ENCODE peak calls at places on chromosome 18, in five cellular contexts. T is BE2C, W is ovary, Z is stomach, G is tibial artery. J is an unnamed sample.

GRCh38 chr18:74116628-74117554 is 30.7 kb downstream of the FBXO15 start:
- DNase-seq in T (no peak), W (no peak), Z (no peak), G (no peak), J (peak; percentile 12)

GRCh38 chr18:79524181-79525078 is 128.7 kb downstream of the NFATC1 start:
- DNase-seq in T (no peak), W (peak; percentile 18), Z (no peak), G (peak; percentile 61), J (no peak)

GRCh38 chr18:57776767-57777166 is 26.3 kb downstream of the ATP8B1 start:
- DNase-seq in T (no peak), W (no peak), Z (no peak), G (no peak), J (no peak)

GRCh38 chr18:3848316-3848715 is 398.3 kb downstream of the TGIF1 start:
- DNase-seq in T (no peak), W (no peak), Z (no peak), G (no peak), J (no peak)

GRCh38 chr18:48036191-48036590 is 105.7 kb upstream of the SMAD2 start:
- DNase-seq in T (no peak), W (no peak), Z (peak; percentile 25), G (peak; percentile 68), J (no peak)

GRCh38 chr18:6626457-6626856 is 103.1 kb upstream of the ARHGAP28 start:
- DNase-seq in T (no peak), W (no peak), Z (no peak), G (no peak), J (no peak)

GRCh38 chr18:44744206-44745180 is 63.8 kb downstream of the SETBP1 start:
- DNase-seq in T (peak; percentile 79), W (peak; percentile 45), Z (no peak), G (peak; percentile 70), J (no peak)

GRCh38 chr18:56115072-56116038 is 523.0 kb downstream of the TXNL1 start:
- DNase-seq in T (no peak), W (no peak), Z (no peak), G (no peak), J (no peak)

GRCh38 chr18:43661570-43661969 is 384.3 kb upstream of the SYT4 start:
- DNase-seq in T (peak; percentile 9), W (no peak), Z (no peak), G (no peak), J (no peak)

GRCh38 chr18:9517869-9518268 is 42.6 kb downstream of the RALBP1 start:
- DNase-seq in T (no peak), W (no peak), Z (no peak), G (no peak), J (no peak)

GRCh38 chr18:22455425-22456150 is 37.9 kb upstream of the CTAGE1 start:
- DNase-seq in T (no peak), W (no peak), Z (no peak), G (no peak), J (no peak)

DNA sequence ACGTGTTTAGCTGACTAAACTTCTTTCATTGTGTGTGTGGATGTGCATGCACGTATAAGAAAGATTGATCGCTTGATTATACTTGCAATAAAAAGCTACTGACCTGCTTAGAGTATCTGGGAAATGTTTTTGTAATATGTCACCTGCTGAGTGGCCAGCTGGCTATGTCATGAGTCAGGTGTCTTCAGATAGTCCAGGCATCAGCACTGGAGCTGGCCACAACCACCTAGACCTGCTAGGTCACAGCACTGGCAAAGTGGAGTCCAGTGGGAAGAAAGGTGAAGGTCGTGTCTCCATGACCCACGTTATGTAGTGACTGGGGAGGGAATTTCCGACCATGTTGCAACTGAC is 147.0 kb downstream of the ESCO1 start:
- DNase-seq in T (no peak), W (no peak), Z (no peak), G (no peak), J (no peak)
- H3K36me3 ChIP-seq in T (no peaks in the 10 kb centered on the region), W (no peaks in the 10 kb centered on the region), Z (no peaks in the 10 kb centered on the region), G (no peaks in the 10 kb centered on the region), J (no peaks in the 10 kb centered on the region)

GRCh38 chr18:28039078-28039477 is 137.9 kb downstream of the CDH2 start:
- DNase-seq in T (no peak), W (no peak), Z (no peak), G (no peak), J (no peak)
- H3K4me1 ChIP-seq in T (no peaks in the 10 kb centered on the region), W (no peaks in the 10 kb centered on the region), Z (no peaks in the 10 kb centered on the region), G (no peaks in the 10 kb centered on the region), J (no peaks in the 10 kb centered on the region)

DNA sequence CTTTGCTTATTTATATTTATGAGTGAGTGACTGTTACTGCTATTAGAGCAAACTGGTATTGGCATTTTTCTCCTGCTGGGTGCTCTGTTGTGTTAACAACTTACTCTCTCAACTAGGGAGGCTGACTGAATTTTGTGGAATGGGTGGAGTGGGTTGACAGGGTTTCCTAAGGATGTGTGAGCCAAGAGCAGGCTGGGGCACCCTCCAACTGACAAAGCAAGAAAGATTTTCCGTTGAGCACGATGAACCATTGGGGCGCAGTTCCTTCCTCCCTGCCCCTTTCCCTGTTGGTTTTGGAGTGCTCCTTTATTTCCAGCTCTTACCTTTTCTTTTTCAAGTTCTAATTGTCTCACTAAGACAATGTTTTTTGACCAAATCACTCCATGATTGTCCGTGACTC is 20.3 kb downstream of the SEH1L start:
- DNase-seq in T (no peak), W (no peak), Z (no peak), G (no peak), J (no peak)
- H3K36me3 ChIP-seq in T (peaks cover 6% of the 10 kb centered on the region), W (no peaks in the 10 kb centered on the region), Z (peaks cover 75% of the 10 kb centered on the region), G (peaks cover 10% of the 10 kb centered on the region), J (no peaks in the 10 kb centered on the region)

GRCh38 chr18:76979111-76979751 is 153.4 kb downstream of the MBP start:
- DNase-seq in T (no peak), W (no peak), Z (no peak), G (no peak), J (no peak)

GRCh38 chr18:76981388-76981968 is 151.1 kb downstream of the MBP start:
- DNase-seq in T (no peak), W (no peak), Z (peak; percentile 61), G (no peak), J (peak; percentile 56)

GRCh38 chr18:76979906-76980305 is 152.7 kb downstream of the MBP start:
- DNase-seq in T (no peak), W (no peak), Z (no peak), G (no peak), J (no peak)

GRCh38 chr18:76982038-76982437 is 150.5 kb downstream of the MBP start:
- DNase-seq in T (no peak), W (no peak), Z (no peak), G (no peak), J (no peak)

GRCh38 chr18:76980663-76981387 is 151.8 kb downstream of the MBP start:
- DNase-seq in T (peak; percentile 35), W (no peak), Z (no peak), G (no peak), J (no peak)
- H3K4me1 ChIP-seq in T (no peaks in the 10 kb centered on the region), W (peaks cover 3% of the 10 kb centered on the region), Z (peaks cover 46% of the 10 kb centered on the region), G (no peaks in the 10 kb centered on the region), J (peaks cover 12% of the 10 kb centered on the region)

GRCh38 chr18:12366794-12367193 is 10.2 kb downstream of the AFG3L2 start:
- DNase-seq in T (no peak), W (no peak), Z (no peak), G (no peak), J (no peak)

GRCh38 chr18:12361770-12362378 is 15.2 kb downstream of the AFG3L2 start:
- DNase-seq in T (peak; percentile 68), W (peak; percentile 40), Z (no peak), G (no peak), J (no peak)

GRCh38 chr18:12362473-12363174 is 14.4 kb downstream of the AFG3L2 start:
- DNase-seq in T (no peak), W (no peak), Z (no peak), G (no peak), J (no peak)

GRCh38 chr18:12369211-12369610 is 7.8 kb downstream of the AFG3L2 start:
- DNase-seq in T (no peak), W (no peak), Z (no peak), G (no peak), J (no peak)

DNA sequence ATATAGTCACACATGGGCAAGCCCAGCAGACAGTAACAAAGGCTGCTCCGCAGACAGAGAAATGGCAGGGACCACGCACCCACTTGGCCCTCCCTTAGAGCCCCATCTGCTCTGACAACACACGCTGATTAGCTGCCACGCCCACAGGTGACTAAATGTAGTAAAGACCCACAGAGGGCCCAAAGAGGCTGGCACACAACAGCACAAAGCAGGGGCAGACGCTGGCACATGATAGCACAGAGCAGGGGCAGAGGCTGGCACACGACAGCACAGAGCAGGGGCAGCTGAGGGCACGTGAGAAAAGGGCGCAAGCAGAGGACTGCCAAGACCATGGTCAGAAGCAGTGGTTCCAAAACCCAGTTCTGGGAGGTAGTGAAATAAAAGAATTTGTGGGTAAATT is 10.6 kb downstream of the AFG3L2 start:
- DNase-seq in T (no peak), W (no peak), Z (no peak), G (no peak), J (no peak)
- H3K36me3 ChIP-seq in T (peaks cover 13% of the 10 kb centered on the region), W (no peaks in the 10 kb centered on the region), Z (peaks cover 91% of the 10 kb centered on the region), G (peaks cover 65% of the 10 kb centered on the region), J (peaks cover 28% of the 10 kb centered on the region)

DNA sequence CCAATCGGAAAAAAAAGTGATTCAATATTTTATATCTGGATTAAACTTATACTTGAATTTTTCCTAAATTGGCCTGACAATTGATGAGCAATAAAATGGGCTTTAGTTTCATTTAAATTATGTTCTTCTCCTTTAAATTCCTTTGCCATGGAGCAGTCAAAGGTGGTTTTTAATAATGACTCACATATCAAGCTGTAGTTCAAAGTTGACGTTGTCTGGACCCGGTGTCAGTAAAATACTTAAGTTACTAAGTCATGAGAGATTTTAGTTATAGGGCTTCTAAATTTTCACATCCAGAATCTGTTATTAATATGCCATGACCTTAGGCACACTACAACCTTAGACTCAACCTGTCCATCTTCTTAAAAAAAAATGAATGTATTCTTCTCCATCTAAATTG is 62.5 kb downstream of the CDH2 start:
- DNase-seq in T (no peak), W (no peak), Z (no peak), G (no peak), J (no peak)
- H3K4me1 ChIP-seq in T (peaks cover 16% of the 10 kb centered on the region), W (peaks cover 5% of the 10 kb centered on the region), Z (no peaks in the 10 kb centered on the region), G (no peaks in the 10 kb centered on the region), J (no peaks in the 10 kb centered on the region)

DNA sequence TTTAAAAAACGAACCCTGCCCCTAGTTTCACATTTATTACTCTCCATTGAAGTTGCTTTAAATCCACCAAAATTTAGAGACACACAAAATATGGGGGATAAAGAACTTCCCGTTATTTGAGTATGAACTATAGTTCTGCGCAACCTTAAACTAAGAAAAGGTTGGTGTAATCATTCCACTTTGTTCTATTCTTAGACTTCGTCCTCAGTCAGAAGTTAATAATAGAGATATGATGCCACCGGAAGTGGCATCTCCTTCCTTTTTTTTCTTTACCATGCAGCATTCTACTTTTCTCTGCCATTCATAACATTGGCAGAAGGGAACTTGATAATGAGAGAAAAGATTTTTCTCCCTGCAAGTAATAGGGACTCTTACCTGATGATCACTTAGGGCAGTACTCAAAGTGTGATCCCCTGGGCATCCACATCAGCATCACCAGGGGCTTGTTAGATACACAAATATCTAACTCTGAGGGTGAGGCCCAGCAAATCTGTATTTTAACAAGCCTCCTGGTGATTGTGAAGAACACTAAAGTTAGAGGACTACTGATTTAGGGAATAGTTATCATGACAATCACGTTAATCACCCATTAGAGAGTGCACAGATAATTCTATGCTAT is 147.7 kb upstream of the DTNA start:
- DNase-seq in T (no peak), W (no peak), Z (no peak), G (no peak), J (no peak)
- H3K36me3 ChIP-seq in T (no peaks in the 10 kb centered on the region), W (no peaks in the 10 kb centered on the region), Z (no peaks in the 10 kb centered on the region), G (no peaks in the 10 kb centered on the region), J (no peaks in the 10 kb centered on the region)

J was measured in transverse colon.